ENCODE peak calls at places on chromosome 11, in eight cellular contexts. One of them, this sample, is unnamed.

GRCh38 chr11:19918302-19919049 is 205.8 kb downstream of the NAV2 start:
- DNase-seq in heart right ventricle: no peak
- DNase-seq in hepatocyte: no peak
- DNase-seq in neuronal stem cell: no peak
- DNase-seq in tibial artery: no peak
- DNase-seq in choroid plexus epithelial cell: peak
- DNase-seq in AG04450: no peak
- DNase-seq in astrocyte of the spinal cord: peak
- DNase-seq in this sample: no peak

GRCh38 chr11:1218256-1218787 is 4.5 kb upstream of the MUC5B start:
- DNase-seq in heart right ventricle: no peak
- DNase-seq in hepatocyte: no peak
- DNase-seq in neuronal stem cell: no peak
- DNase-seq in tibial artery: no peak
- DNase-seq in choroid plexus epithelial cell: no peak
- DNase-seq in AG04450: no peak
- DNase-seq in astrocyte of the spinal cord: no peak
- DNase-seq in this sample: peak

GRCh38 chr11:7486731-7487130 is 1.4 kb downstream of the OLFML1 start:
- DNase-seq in heart right ventricle: peak
- DNase-seq in hepatocyte: peak
- DNase-seq in neuronal stem cell: no peak
- DNase-seq in tibial artery: no peak
- DNase-seq in choroid plexus epithelial cell: no peak
- DNase-seq in AG04450: no peak
- DNase-seq in astrocyte of the spinal cord: no peak
- DNase-seq in this sample: no peak

GRCh38 chr11:130403301-130403804 is 25.1 kb downstream of the ADAMTS8 start:
- DNase-seq in heart right ventricle: peak
- DNase-seq in hepatocyte: peak
- DNase-seq in neuronal stem cell: no peak
- DNase-seq in tibial artery: peak
- DNase-seq in choroid plexus epithelial cell: peak
- DNase-seq in AG04450: peak
- DNase-seq in astrocyte of the spinal cord: peak
- DNase-seq in this sample: peak

GRCh38 chr11:16785520-16786128 is 47.2 kb downstream of the C11orf58 start:
- DNase-seq in heart right ventricle: peak
- DNase-seq in hepatocyte: peak
- DNase-seq in neuronal stem cell: peak
- DNase-seq in tibial artery: peak
- DNase-seq in choroid plexus epithelial cell: peak
- DNase-seq in AG04450: peak
- DNase-seq in astrocyte of the spinal cord: peak
- DNase-seq in this sample: peak

GRCh38 chr11:86101941-86102407 is 33.1 kb upstream of the PICALM start:
- DNase-seq in heart right ventricle: no peak
- DNase-seq in hepatocyte: no peak
- DNase-seq in neuronal stem cell: no peak
- DNase-seq in tibial artery: no peak
- DNase-seq in choroid plexus epithelial cell: peak
- DNase-seq in AG04450: no peak
- DNase-seq in astrocyte of the spinal cord: no peak
- DNase-seq in this sample: no peak

GRCh38 chr11:33691051-33691864 is 9.4 kb downstream of the C11orf91 start:
- DNase-seq in heart right ventricle: no peak
- DNase-seq in hepatocyte: peak
- DNase-seq in neuronal stem cell: no peak
- DNase-seq in tibial artery: no peak
- DNase-seq in choroid plexus epithelial cell: no peak
- DNase-seq in AG04450: no peak
- DNase-seq in astrocyte of the spinal cord: peak
- DNase-seq in this sample: no peak

GRCh38 chr11:75314771-75315438 is 36.6 kb downstream of the ARRB1 start:
- DNase-seq in heart right ventricle: no peak
- DNase-seq in hepatocyte: no peak
- DNase-seq in neuronal stem cell: no peak
- DNase-seq in tibial artery: no peak
- DNase-seq in choroid plexus epithelial cell: no peak
- DNase-seq in AG04450: no peak
- DNase-seq in astrocyte of the spinal cord: no peak
- DNase-seq in this sample: no peak

GRCh38 chr11:68632802-68633201 is 51.5 kb upstream of the GAL start:
- DNase-seq in heart right ventricle: no peak
- DNase-seq in hepatocyte: peak
- DNase-seq in neuronal stem cell: peak
- DNase-seq in tibial artery: no peak
- DNase-seq in choroid plexus epithelial cell: peak
- DNase-seq in AG04450: peak
- DNase-seq in astrocyte of the spinal cord: peak
- DNase-seq in this sample: peak

GRCh38 chr11:17968206-17968605 is 44.6 kb downstream of the SERGEF start:
- DNase-seq in heart right ventricle: no peak
- DNase-seq in hepatocyte: no peak
- DNase-seq in neuronal stem cell: no peak
- DNase-seq in tibial artery: no peak
- DNase-seq in choroid plexus epithelial cell: no peak
- DNase-seq in AG04450: no peak
- DNase-seq in astrocyte of the spinal cord: no peak
- DNase-seq in this sample: no peak

DNA sequence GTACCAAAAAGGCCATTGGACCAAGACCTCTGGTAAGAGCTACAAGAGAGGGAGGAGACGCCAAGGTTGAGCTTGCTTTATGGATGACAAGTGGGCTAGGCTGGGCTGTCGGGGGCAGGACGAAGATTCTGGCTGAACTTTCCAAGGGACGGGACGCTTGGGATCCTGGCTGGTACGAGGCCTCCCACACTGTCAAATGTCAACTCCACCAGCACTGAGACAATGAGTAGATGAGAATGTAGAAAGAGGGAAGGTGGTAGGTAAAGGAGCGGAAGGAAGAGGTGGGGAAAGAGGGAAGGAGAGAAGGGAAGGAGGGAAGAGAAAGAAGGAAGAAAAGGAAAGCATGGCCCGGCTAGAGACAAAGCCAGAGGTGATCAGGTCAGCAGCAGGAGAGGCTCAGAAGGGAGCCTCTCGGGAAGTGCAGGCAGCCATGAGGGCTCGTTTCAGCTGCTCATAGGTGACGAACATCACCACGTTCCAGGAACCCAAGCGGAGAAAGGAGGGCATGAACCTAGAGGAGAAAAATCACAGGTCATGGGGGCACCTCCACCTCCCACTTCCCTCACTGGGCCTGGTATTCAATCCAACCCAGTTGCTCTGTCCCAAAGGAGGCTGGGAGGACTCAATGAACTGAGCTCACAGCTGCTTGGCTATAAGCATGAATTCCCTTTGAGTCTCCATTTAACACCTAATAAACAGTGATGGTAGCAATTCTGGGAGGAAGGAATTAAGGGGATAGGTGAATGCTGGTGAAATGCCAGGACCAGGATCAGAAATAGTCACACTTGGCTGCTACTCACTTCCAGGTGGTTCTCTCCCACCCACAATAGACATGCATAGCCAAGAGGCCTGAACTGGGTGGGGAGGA is 7.8 kb downstream of the UCP2 start:
- DNase-seq in heart right ventricle: no peak
- DNase-seq in hepatocyte: no peak
- DNase-seq in neuronal stem cell: no peak
- DNase-seq in tibial artery: no peak
- DNase-seq in choroid plexus epithelial cell: no peak
- DNase-seq in AG04450: no peak
- DNase-seq in astrocyte of the spinal cord: no peak
- DNase-seq in this sample: no peak
- H3K4me3 ChIP-seq in heart right ventricle: no peak
- H3K4me3 ChIP-seq in hepatocyte: no peak
- H3K4me3 ChIP-seq in neuronal stem cell: no peak
- H3K4me3 ChIP-seq in tibial artery: no peak
- H3K4me3 ChIP-seq in choroid plexus epithelial cell: no peak
- H3K4me3 ChIP-seq in AG04450: no peak
- H3K4me3 ChIP-seq in astrocyte of the spinal cord: no peak
- H3K4me3 ChIP-seq in this sample: no peak

DNA sequence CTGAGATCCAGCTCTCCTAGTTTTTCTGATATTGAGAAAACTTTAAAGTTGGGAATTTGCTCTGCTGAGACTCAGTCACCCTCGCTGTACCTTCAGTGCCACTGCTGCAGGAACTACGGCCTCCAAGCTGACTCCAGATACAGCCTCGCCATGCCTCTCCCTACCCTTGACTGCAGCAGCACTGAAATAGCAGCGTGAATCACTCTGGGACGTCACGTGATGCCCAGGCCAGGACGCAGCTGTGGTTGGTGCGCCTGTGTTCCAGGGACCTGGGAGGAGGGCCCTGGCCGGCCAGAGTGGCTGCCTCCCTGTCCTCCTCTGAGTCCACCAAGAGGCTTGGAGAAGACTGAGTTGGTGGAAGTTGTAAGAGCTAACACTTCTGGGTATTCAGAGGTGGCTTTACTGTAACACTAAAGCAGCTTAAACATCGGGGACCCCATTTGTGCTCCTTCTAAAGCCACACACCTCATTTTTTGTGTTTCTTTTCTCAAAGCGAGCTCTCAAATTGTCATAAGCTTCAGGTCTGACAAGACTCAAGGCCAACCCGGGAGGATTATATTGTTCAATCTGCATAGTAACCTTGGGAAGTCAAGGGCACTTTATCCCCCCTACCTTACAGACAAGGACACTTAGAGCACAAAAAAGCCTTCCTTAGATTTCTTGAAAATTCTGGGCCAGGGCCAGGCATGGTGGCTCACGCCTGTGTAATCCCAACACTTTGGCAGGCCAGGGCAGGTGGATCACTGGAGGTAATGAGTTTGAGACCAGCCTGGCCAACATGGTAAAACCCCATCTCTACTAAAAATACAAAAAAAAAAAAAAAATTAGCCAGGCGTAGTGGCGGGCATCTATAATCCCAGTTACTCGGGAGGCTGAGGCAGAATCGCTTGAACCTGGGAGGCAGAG is 4.2 kb upstream of the STIP1 start:
- DNase-seq in heart right ventricle: peak
- DNase-seq in hepatocyte: peak
- DNase-seq in neuronal stem cell: no peak
- DNase-seq in tibial artery: peak
- DNase-seq in choroid plexus epithelial cell: peak
- DNase-seq in AG04450: peak
- DNase-seq in astrocyte of the spinal cord: peak
- DNase-seq in this sample: peak
- H3K4me3 ChIP-seq in heart right ventricle: peak
- H3K4me3 ChIP-seq in hepatocyte: no peak
- H3K4me3 ChIP-seq in neuronal stem cell: peak
- H3K4me3 ChIP-seq in tibial artery: peak
- H3K4me3 ChIP-seq in choroid plexus epithelial cell: peak
- H3K4me3 ChIP-seq in AG04450: peak
- H3K4me3 ChIP-seq in astrocyte of the spinal cord: no peak
- H3K4me3 ChIP-seq in this sample: no peak

GRCh38 chr11:10716122-10716521 is 22.6 kb upstream of the IRAG1 start:
- DNase-seq in heart right ventricle: no peak
- DNase-seq in hepatocyte: no peak
- DNase-seq in neuronal stem cell: no peak
- DNase-seq in tibial artery: no peak
- DNase-seq in choroid plexus epithelial cell: peak
- DNase-seq in AG04450: no peak
- DNase-seq in astrocyte of the spinal cord: peak
- DNase-seq in this sample: no peak
- H3K4me3 ChIP-seq in heart right ventricle: no peak
- H3K4me3 ChIP-seq in hepatocyte: no peak
- H3K4me3 ChIP-seq in neuronal stem cell: no peak
- H3K4me3 ChIP-seq in tibial artery: no peak
- H3K4me3 ChIP-seq in choroid plexus epithelial cell: no peak
- H3K4me3 ChIP-seq in AG04450: no peak
- H3K4me3 ChIP-seq in astrocyte of the spinal cord: no peak
- H3K4me3 ChIP-seq in this sample: no peak

DNA sequence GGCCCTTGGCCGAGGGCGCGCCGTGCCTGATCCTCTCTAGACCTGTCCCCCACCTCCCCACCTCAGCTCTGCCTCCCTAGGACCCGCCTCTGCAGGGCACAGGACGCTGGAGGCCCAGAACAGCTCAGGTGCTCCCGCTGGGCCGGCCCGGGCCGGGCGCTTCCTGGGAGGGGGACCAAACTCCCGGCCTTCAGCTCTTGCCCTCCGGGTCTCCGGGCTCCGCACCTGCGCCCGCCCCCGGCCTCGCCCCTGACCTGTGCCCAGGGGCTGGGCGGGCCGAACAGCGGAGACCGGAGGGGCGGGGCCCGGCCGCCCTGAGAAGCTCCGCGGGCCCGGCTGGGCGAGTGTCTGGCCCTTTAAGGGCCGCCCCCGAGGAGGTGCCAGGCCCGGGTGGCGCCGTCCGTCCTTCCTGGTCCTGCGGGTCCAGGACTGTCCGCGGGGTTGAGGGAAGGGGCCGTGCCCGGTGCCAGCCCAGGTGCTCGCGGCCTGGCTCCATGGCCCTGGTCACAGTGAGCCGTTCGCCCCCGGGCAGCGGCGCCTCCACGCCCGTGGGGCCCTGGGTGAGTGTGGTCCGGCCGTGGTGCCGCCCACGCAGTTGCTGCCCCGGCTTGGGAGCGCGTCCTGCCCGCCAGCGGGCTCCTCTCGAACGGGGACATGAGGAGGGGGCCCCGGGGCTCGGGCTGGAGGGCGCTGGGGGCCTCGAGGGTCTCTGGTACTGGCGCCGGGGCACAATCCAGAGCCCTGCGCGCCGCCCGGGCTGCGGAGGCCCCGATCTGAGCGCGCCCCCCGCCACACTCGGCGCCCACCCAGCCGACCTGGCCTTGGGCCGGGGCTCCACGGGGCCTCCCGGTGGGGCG is at the start of gene SSH3:
- DNase-seq in heart right ventricle: peak
- DNase-seq in hepatocyte: peak
- DNase-seq in neuronal stem cell: peak
- DNase-seq in tibial artery: peak
- DNase-seq in choroid plexus epithelial cell: peak
- DNase-seq in AG04450: no peak
- DNase-seq in astrocyte of the spinal cord: peak
- DNase-seq in this sample: peak
- H3K4me3 ChIP-seq in heart right ventricle: peak
- H3K4me3 ChIP-seq in hepatocyte: peak
- H3K4me3 ChIP-seq in neuronal stem cell: peak
- H3K4me3 ChIP-seq in tibial artery: peak
- H3K4me3 ChIP-seq in choroid plexus epithelial cell: peak
- H3K4me3 ChIP-seq in AG04450: peak
- H3K4me3 ChIP-seq in astrocyte of the spinal cord: peak
- H3K4me3 ChIP-seq in this sample: peak

GRCh38 chr11:63889344-63889743 is 27.6 kb downstream of the RCOR2 start:
- DNase-seq in heart right ventricle: no peak
- DNase-seq in hepatocyte: peak
- DNase-seq in neuronal stem cell: no peak
- DNase-seq in tibial artery: no peak
- DNase-seq in choroid plexus epithelial cell: no peak
- DNase-seq in AG04450: no peak
- DNase-seq in astrocyte of the spinal cord: no peak
- DNase-seq in this sample: no peak
- H3K4me3 ChIP-seq in heart right ventricle: no peak
- H3K4me3 ChIP-seq in hepatocyte: no peak
- H3K4me3 ChIP-seq in neuronal stem cell: no peak
- H3K4me3 ChIP-seq in tibial artery: no peak
- H3K4me3 ChIP-seq in choroid plexus epithelial cell: no peak
- H3K4me3 ChIP-seq in AG04450: no peak
- H3K4me3 ChIP-seq in astrocyte of the spinal cord: no peak
- H3K4me3 ChIP-seq in this sample: no peak

GRCh38 chr11:90135016-90135415 is 553 bp downstream of the NAALAD2 start:
- DNase-seq in heart right ventricle: no peak
- DNase-seq in hepatocyte: peak
- DNase-seq in neuronal stem cell: no peak
- DNase-seq in tibial artery: no peak
- DNase-seq in choroid plexus epithelial cell: no peak
- DNase-seq in AG04450: no peak
- DNase-seq in astrocyte of the spinal cord: peak
- DNase-seq in this sample: no peak
- H3K4me3 ChIP-seq in heart right ventricle: peak
- H3K4me3 ChIP-seq in hepatocyte: peak
- H3K4me3 ChIP-seq in neuronal stem cell: peak
- H3K4me3 ChIP-seq in tibial artery: peak
- H3K4me3 ChIP-seq in choroid plexus epithelial cell: peak
- H3K4me3 ChIP-seq in AG04450: peak
- H3K4me3 ChIP-seq in astrocyte of the spinal cord: peak
- H3K4me3 ChIP-seq in this sample: peak

This sample was measured in H7.